ENCODE peak calls at places on chromosome 1, in five cellular contexts. Q is stimulated activated naive CD8-positive, alpha-beta T cell treated with anti-CD3 and anti-CD28 coated beads, Interleukin-15, amount 100 ng/mL, for 72 hours; L is glutamatergic neuron; G is GM20000; X is iris pigment epithelial cell. N is an unnamed sample.

GRCh38 chr1:6245869-6246496 is 2.0 kb downstream of the HES3 start:
- DNase-seq in Q (peak; percentile 56), G (peak; percentile 80), X (peak; percentile 47), L (peak; percentile 97), N (peak; percentile 26)

GRCh38 chr1:241357366-241358305 is 631 bp upstream of the RGS7 start:
- DNase-seq in G (no peak), L (no peak), X (peak; percentile 13), Q (no peak), N (no peak)

GRCh38 chr1:203342192-203342940 is 8.6 kb downstream of the FMOD start:
- DNase-seq in G (peak; percentile 68), X (peak; percentile 33), L (peak; percentile 71), Q (peak; percentile 41), N (peak; percentile 29)

GRCh38 chr1:115364776-115365155 is 26.7 kb upstream of the NGF start:
- DNase-seq in Q (no peak), G (no peak), L (no peak), X (no peak), N (no peak)

GRCh38 chr1:23594927-23595353 is 35.6 kb upstream of the ID3 start:
- DNase-seq in G (no peak), Q (no peak), X (no peak), L (no peak), N (no peak)

GRCh38 chr1:12015001-12015491 is 4.3 kb upstream of the MIIP start:
- DNase-seq in X (peak; percentile 60), Q (no peak), G (no peak), L (no peak), N (no peak)

GRCh38 chr1:11634759-11635158 is 19.5 kb downstream of the FBXO2 start:
- DNase-seq in G (no peak), Q (no peak), L (no peak), X (no peak), N (no peak)

GRCh38 chr1:161216945-161217712 is 2.0 kb downstream of the FCER1G start:
- DNase-seq in X (peak; percentile 92), G (peak; percentile 56), Q (peak; percentile 47), L (no peak), N (no peak)

GRCh38 chr1:185352067-185352466 is 35.0 kb upstream of the IVNS1ABP start:
- DNase-seq in L (no peak), G (no peak), X (peak; percentile 30), Q (no peak), N (no peak)

GRCh38 chr1:241343956-241344355 is 13.0 kb downstream of the RGS7 start:
- DNase-seq in L (no peak), Q (no peak), X (no peak), G (no peak), N (no peak)

GRCh38 chr1:7902478-7903084 is 38.1 kb downstream of the TNFRSF9 start:
- DNase-seq in X (peak; percentile 61), Q (peak; percentile 63), G (peak; percentile 78), L (peak; percentile 68), N (peak; percentile 52)

GRCh38 chr1:64474639-64475038 is 4.7 kb downstream of the CACHD1 start:
- DNase-seq in X (no peak), G (no peak), L (no peak), Q (no peak), N (no peak)

GRCh38 chr1:213995603-213996002 is 7.8 kb downstream of the PROX1 start:
- DNase-seq in L (no peak), Q (no peak), X (no peak), G (no peak), N (no peak)

N was measured in T-helper 2 cell treated with Interferon-gamma antibody and Interleukin-4, amounts not matched to agents 5 μg/mL and 100 μg/mL, for 36 hours.